ENCODE peak calls at places on chromosomes 2 and 18, in six cellular contexts. One of them, this sample, is unnamed. For H3K9me3, the result is how much of the 10 kb centered on the place peaks cover.

GRCh38 chr18:44599409-44599808 is 81.3 kb upstream of the SETBP1 start:
- DNase-seq in stomach: no peak
- DNase-seq in PC-9: no peak
- DNase-seq in CD8-positive, alpha-beta T cell: no peak
- DNase-seq in psoas muscle: no peak
- DNase-seq in ovary: peak
- DNase-seq in this sample: peak

GRCh38 chr2:10183146-10183675 is 60.7 kb downstream of the RRM2 start:
- DNase-seq in stomach: no peak
- DNase-seq in PC-9: no peak
- DNase-seq in CD8-positive, alpha-beta T cell: no peak
- DNase-seq in psoas muscle: no peak
- DNase-seq in ovary: no peak
- DNase-seq in this sample: no peak

GRCh38 chr18:5874336-5874735 is 21.0 kb downstream of the TMEM200C start:
- DNase-seq in stomach: no peak
- DNase-seq in PC-9: no peak
- DNase-seq in CD8-positive, alpha-beta T cell: no peak
- DNase-seq in psoas muscle: no peak
- DNase-seq in ovary: no peak
- DNase-seq in this sample: no peak

GRCh38 chr2:240946046-240946445 is 39.9 kb downstream of the CROCC2 start:
- DNase-seq in stomach: peak
- DNase-seq in PC-9: no peak
- DNase-seq in CD8-positive, alpha-beta T cell: no peak
- DNase-seq in psoas muscle: no peak
- DNase-seq in ovary: peak
- DNase-seq in this sample: no peak

GRCh38 chr2:60965514-60965815 is 52.1 kb upstream of the PEX13 start:
- DNase-seq in stomach: no peak
- DNase-seq in PC-9: peak
- DNase-seq in CD8-positive, alpha-beta T cell: no peak
- DNase-seq in psoas muscle: no peak
- DNase-seq in ovary: no peak
- DNase-seq in this sample: no peak

GRCh38 chr2:112841399-112842044 is 4.9 kb upstream of the IL1B start:
- DNase-seq in stomach: no peak
- DNase-seq in PC-9: no peak
- DNase-seq in CD8-positive, alpha-beta T cell: no peak
- DNase-seq in psoas muscle: no peak
- DNase-seq in ovary: no peak
- DNase-seq in this sample: no peak

GRCh38 chr2:160294339-160294803 is 94.3 kb upstream of the ITGB6 start:
- DNase-seq in stomach: no peak
- DNase-seq in PC-9: no peak
- DNase-seq in CD8-positive, alpha-beta T cell: no peak
- DNase-seq in psoas muscle: peak
- DNase-seq in ovary: peak
- DNase-seq in this sample: peak

GRCh38 chr18:995641-996040 is 91.0 kb downstream of the ADCYAP1 start:
- DNase-seq in stomach: no peak
- DNase-seq in PC-9: peak
- DNase-seq in CD8-positive, alpha-beta T cell: no peak
- DNase-seq in psoas muscle: no peak
- DNase-seq in ovary: no peak
- DNase-seq in this sample: no peak

GRCh38 chr2:141767051-141767450 is 363.8 kb downstream of the LRP1B start:
- DNase-seq in stomach: no peak
- DNase-seq in PC-9: no peak
- DNase-seq in CD8-positive, alpha-beta T cell: no peak
- DNase-seq in psoas muscle: no peak
- DNase-seq in ovary: no peak
- DNase-seq in this sample: no peak

GRCh38 chr2:218421027-218421426 is 2.1 kb downstream of the VIL1 start:
- DNase-seq in stomach: no peak
- DNase-seq in PC-9: no peak
- DNase-seq in CD8-positive, alpha-beta T cell: no peak
- DNase-seq in psoas muscle: peak
- DNase-seq in ovary: no peak
- DNase-seq in this sample: no peak

GRCh38 chr18:75408554-75409506 is 18.7 kb downstream of the SMIM21 start:
- DNase-seq in stomach: no peak
- DNase-seq in PC-9: peak
- DNase-seq in CD8-positive, alpha-beta T cell: no peak
- DNase-seq in psoas muscle: no peak
- DNase-seq in ovary: no peak
- DNase-seq in this sample: no peak

GRCh38 chr2:26568076-26568890 is 72.9 kb downstream of the CIB4 start:
- DNase-seq in stomach: no peak
- DNase-seq in PC-9: no peak
- DNase-seq in CD8-positive, alpha-beta T cell: no peak
- DNase-seq in psoas muscle: no peak
- DNase-seq in ovary: no peak
- DNase-seq in this sample: no peak

GRCh38 chr2:201774546-201774945 is 6.2 kb downstream of the ALS2 start:
- DNase-seq in stomach: no peak
- DNase-seq in PC-9: no peak
- DNase-seq in CD8-positive, alpha-beta T cell: no peak
- DNase-seq in psoas muscle: no peak
- DNase-seq in ovary: no peak
- DNase-seq in this sample: no peak

GRCh38 chr2:167509585-167509984 is 621.3 kb downstream of the XIRP2 start:
- DNase-seq in stomach: no peak
- DNase-seq in PC-9: no peak
- DNase-seq in CD8-positive, alpha-beta T cell: no peak
- DNase-seq in psoas muscle: no peak
- DNase-seq in ovary: no peak
- DNase-seq in this sample: no peak

GRCh38 chr2:167506395-167506794 is 618.1 kb downstream of the XIRP2 start:
- DNase-seq in stomach: no peak
- DNase-seq in PC-9: no peak
- DNase-seq in CD8-positive, alpha-beta T cell: no peak
- DNase-seq in psoas muscle: no peak
- DNase-seq in ovary: no peak
- DNase-seq in this sample: no peak

GRCh38 chr2:167504695-167505094 is 616.4 kb downstream of the XIRP2 start:
- DNase-seq in stomach: no peak
- DNase-seq in PC-9: no peak
- DNase-seq in CD8-positive, alpha-beta T cell: no peak
- DNase-seq in psoas muscle: no peak
- DNase-seq in ovary: no peak
- DNase-seq in this sample: no peak

GRCh38 chr2:167510071-167510759 is 621.9 kb downstream of the XIRP2 start:
- DNase-seq in stomach: no peak
- DNase-seq in PC-9: no peak
- DNase-seq in CD8-positive, alpha-beta T cell: no peak
- DNase-seq in psoas muscle: no peak
- DNase-seq in ovary: no peak
- DNase-seq in this sample: no peak

DNA sequence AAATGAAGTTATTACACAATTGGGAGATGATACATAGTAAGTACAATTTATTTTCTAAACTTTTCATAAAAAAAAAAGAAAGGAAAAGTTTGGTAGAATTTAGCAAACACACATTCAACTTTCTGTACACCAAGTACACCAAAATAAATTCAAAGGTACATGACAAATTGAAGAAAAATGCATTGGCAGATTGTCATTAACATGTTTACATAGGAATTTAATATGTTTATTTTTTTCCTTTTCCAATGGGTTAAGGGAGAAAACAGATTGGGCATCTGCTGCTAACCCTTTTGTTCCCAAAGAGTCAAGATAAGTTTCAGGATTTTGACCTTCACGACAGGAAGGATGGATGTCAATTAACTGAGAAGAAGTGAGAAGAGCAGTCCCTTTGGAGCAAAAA is 620.4 kb downstream of the XIRP2 start:
- DNase-seq in stomach: no peak
- DNase-seq in PC-9: no peak
- DNase-seq in CD8-positive, alpha-beta T cell: no peak
- DNase-seq in psoas muscle: no peak
- DNase-seq in ovary: no peak
- DNase-seq in this sample: no peak
- H3K27ac ChIP-seq in stomach: no peak
- H3K27ac ChIP-seq in PC-9: no peak
- H3K27ac ChIP-seq in CD8-positive, alpha-beta T cell: no peak
- H3K27ac ChIP-seq in psoas muscle: no peak
- H3K27ac ChIP-seq in ovary: no peak
- H3K27ac ChIP-seq in this sample: no peak

DNA sequence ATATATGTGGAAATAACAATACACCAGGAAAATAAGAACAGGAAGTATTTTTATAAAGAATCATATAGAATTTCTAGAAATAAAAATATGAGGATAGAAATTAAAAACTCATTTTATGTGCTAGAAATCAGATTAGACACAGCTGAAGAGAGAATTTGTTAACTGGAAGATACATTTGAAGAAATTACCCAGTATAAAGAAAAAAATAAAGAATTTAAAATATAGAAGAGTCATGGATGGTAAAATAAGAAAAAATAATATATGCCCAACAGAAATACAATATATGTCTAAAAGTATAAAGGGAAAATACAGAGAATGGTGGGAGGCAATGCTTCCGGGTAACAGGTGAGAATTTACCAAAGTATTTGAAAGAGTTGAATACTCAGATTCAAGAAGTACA is 539.9 kb downstream of the NR4A2 start:
- DNase-seq in stomach: no peak
- DNase-seq in PC-9: no peak
- DNase-seq in CD8-positive, alpha-beta T cell: no peak
- DNase-seq in psoas muscle: no peak
- DNase-seq in ovary: no peak
- DNase-seq in this sample: no peak
- H3K9me3 ChIP-seq in stomach: under half
- H3K9me3 ChIP-seq in PC-9: under half
- H3K9me3 ChIP-seq in CD8-positive, alpha-beta T cell: under half
- H3K9me3 ChIP-seq in psoas muscle: under half
- H3K9me3 ChIP-seq in ovary: under half
- H3K9me3 ChIP-seq in this sample: under half

GRCh38 chr18:3901042-3901441 is 451.1 kb downstream of the TGIF1 start:
- DNase-seq in stomach: no peak
- DNase-seq in PC-9: no peak
- DNase-seq in CD8-positive, alpha-beta T cell: no peak
- DNase-seq in psoas muscle: no peak
- DNase-seq in ovary: no peak
- DNase-seq in this sample: no peak

GRCh38 chr18:3901811-3902210 is 451.8 kb downstream of the TGIF1 start:
- DNase-seq in stomach: no peak
- DNase-seq in PC-9: no peak
- DNase-seq in CD8-positive, alpha-beta T cell: no peak
- DNase-seq in psoas muscle: no peak
- DNase-seq in ovary: no peak
- DNase-seq in this sample: no peak

GRCh38 chr18:3902676-3903075 is 452.7 kb downstream of the TGIF1 start:
- DNase-seq in stomach: no peak
- DNase-seq in PC-9: no peak
- DNase-seq in CD8-positive, alpha-beta T cell: no peak
- DNase-seq in psoas muscle: no peak
- DNase-seq in ovary: no peak
- DNase-seq in this sample: no peak

GRCh38 chr18:3906072-3906471 is 456.1 kb downstream of the TGIF1 start:
- DNase-seq in stomach: no peak
- DNase-seq in PC-9: no peak
- DNase-seq in CD8-positive, alpha-beta T cell: no peak
- DNase-seq in psoas muscle: no peak
- DNase-seq in ovary: no peak
- DNase-seq in this sample: no peak

GRCh38 chr18:3903341-3903740 is 453.4 kb downstream of the TGIF1 start:
- DNase-seq in stomach: no peak
- DNase-seq in PC-9: no peak
- DNase-seq in CD8-positive, alpha-beta T cell: no peak
- DNase-seq in psoas muscle: no peak
- DNase-seq in ovary: no peak
- DNase-seq in this sample: no peak
- H3K27ac ChIP-seq in stomach: no peak
- H3K27ac ChIP-seq in PC-9: no peak
- H3K27ac ChIP-seq in CD8-positive, alpha-beta T cell: no peak
- H3K27ac ChIP-seq in psoas muscle: no peak
- H3K27ac ChIP-seq in ovary: no peak
- H3K27ac ChIP-seq in this sample: no peak

DNA sequence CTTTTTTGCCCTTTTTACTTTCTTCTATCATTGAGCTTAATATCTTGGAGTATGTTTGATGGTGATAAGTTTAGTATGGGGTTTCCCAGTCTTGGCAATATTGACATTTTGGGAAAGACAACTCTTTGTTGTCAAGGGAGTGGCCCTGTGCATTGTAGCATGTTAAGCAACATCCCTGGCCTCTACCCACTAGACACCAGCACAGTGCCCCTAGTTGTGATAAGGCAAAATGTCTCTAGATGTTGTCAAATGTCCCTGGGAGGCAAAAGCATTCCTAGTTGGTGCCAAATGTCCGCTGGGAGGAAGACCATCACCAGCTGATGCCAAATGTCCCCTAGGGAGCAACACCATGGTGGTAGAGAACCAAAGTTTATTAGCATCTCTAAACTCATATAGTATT is 28.2 kb downstream of the GULP1 start:
- DNase-seq in stomach: no peak
- DNase-seq in PC-9: no peak
- DNase-seq in CD8-positive, alpha-beta T cell: no peak
- DNase-seq in psoas muscle: no peak
- DNase-seq in ovary: no peak
- DNase-seq in this sample: no peak
- H3K9me3 ChIP-seq in stomach: under half
- H3K9me3 ChIP-seq in PC-9: under half
- H3K9me3 ChIP-seq in CD8-positive, alpha-beta T cell: under half
- H3K9me3 ChIP-seq in psoas muscle: under half
- H3K9me3 ChIP-seq in ovary: under half
- H3K9me3 ChIP-seq in this sample: under half

GRCh38 chr2:68384485-68385107 is 19.5 kb downstream of the PLEK start:
- DNase-seq in stomach: no peak
- DNase-seq in PC-9: no peak
- DNase-seq in CD8-positive, alpha-beta T cell: no peak
- DNase-seq in psoas muscle: no peak
- DNase-seq in ovary: no peak
- DNase-seq in this sample: no peak

GRCh38 chr2:68387408-68388350 is 22.6 kb downstream of the PLEK start:
- DNase-seq in stomach: no peak
- DNase-seq in PC-9: no peak
- DNase-seq in CD8-positive, alpha-beta T cell: no peak
- DNase-seq in psoas muscle: no peak
- DNase-seq in ovary: no peak
- DNase-seq in this sample: no peak

GRCh38 chr2:68385232-68385906 is 20.3 kb downstream of the PLEK start:
- DNase-seq in stomach: no peak
- DNase-seq in PC-9: no peak
- DNase-seq in CD8-positive, alpha-beta T cell: no peak
- DNase-seq in psoas muscle: no peak
- DNase-seq in ovary: no peak
- DNase-seq in this sample: no peak

GRCh38 chr2:68385907-68386287 is 20.8 kb downstream of the PLEK start:
- DNase-seq in stomach: no peak
- DNase-seq in PC-9: no peak
- DNase-seq in CD8-positive, alpha-beta T cell: no peak
- DNase-seq in psoas muscle: no peak
- DNase-seq in ovary: no peak
- DNase-seq in this sample: no peak

GRCh38 chr2:68386362-68386761 is 21.3 kb downstream of the PLEK start:
- DNase-seq in stomach: no peak
- DNase-seq in PC-9: no peak
- DNase-seq in CD8-positive, alpha-beta T cell: no peak
- DNase-seq in psoas muscle: no peak
- DNase-seq in ovary: no peak
- DNase-seq in this sample: no peak
- H3K27ac ChIP-seq in stomach: no peak
- H3K27ac ChIP-seq in PC-9: no peak
- H3K27ac ChIP-seq in CD8-positive, alpha-beta T cell: no peak
- H3K27ac ChIP-seq in psoas muscle: no peak
- H3K27ac ChIP-seq in ovary: no peak
- H3K27ac ChIP-seq in this sample: no peak

This sample was measured in aorta.